ENCODE peak calls at places on chromosome 9, in four cellular contexts. V is mesenchymal stem cell, F is IMR-90, R is trophoblast cell. O is an unnamed sample.

GRCh38 chr9:127974769-127975261 is 6.0 kb downstream of the EEIG1 start:
- DNase-seq in V (no peak), F (no peak), R (no peak), O (peak)

GRCh38 chr9:75912951-75913350 is 22.5 kb downstream of the PCSK5 start:
- DNase-seq in V (no peak), F (no peak), R (peak), O (no peak)

GRCh38 chr9:5832093-5832542 is 799 bp downstream of the ERMP1 start:
- DNase-seq in V (no peak), F (no peak), R (no peak), O (no peak)

GRCh38 chr9:112334319-112334828 is 955 bp upstream of the PTBP3 start:
- DNase-seq in V (peak), F (peak), R (no peak), O (no peak)

GRCh38 chr9:19875291-19875910 is 86.6 kb upstream of the SLC24A2 start:
- DNase-seq in V (no peak), F (no peak), R (peak), O (no peak)

GRCh38 chr9:6968271-6968670 is 210.5 kb downstream of the KDM4C start:
- DNase-seq in V (no peak), F (peak), R (no peak), O (no peak)

GRCh38 chr9:38295751-38296150 is 96.8 kb upstream of the ALDH1B1 start:
- DNase-seq in V (no peak), F (no peak), R (no peak), O (no peak)

GRCh38 chr9:2173170-2173569 is 158.0 kb downstream of the SMARCA2 start:
- DNase-seq in V (no peak), F (no peak), R (no peak), O (no peak)

GRCh38 chr9:14608521-14608920 is 84.7 kb downstream of the ZDHHC21 start:
- DNase-seq in V (no peak), F (no peak), R (no peak), O (no peak)

GRCh38 chr9:75051285-75051684 is 23.2 kb upstream of the CARNMT1 start:
- DNase-seq in V (no peak), F (no peak), R (no peak), O (no peak)

GRCh38 chr9:112203536-112203935 is 28.4 kb upstream of the SUSD1 start:
- DNase-seq in V (peak), F (peak), R (no peak), O (no peak)

GRCh38 chr9:133382507-133383141 is 6.5 kb downstream of the STKLD1 start:
- DNase-seq in V (no peak), F (no peak), R (no peak), O (no peak)

GRCh38 chr9:133380734-133381133 is 4.6 kb downstream of the STKLD1 start:
- DNase-seq in V (no peak), F (no peak), R (no peak), O (no peak)

GRCh38 chr9:133378408-133378962 is 2.3 kb downstream of the STKLD1 start:
- DNase-seq in V (no peak), F (no peak), R (no peak), O (no peak)

GRCh38 chr9:133377721-133378216 is 1.6 kb downstream of the STKLD1 start:
- DNase-seq in V (peak), F (peak), R (no peak), O (no peak)

DNA sequence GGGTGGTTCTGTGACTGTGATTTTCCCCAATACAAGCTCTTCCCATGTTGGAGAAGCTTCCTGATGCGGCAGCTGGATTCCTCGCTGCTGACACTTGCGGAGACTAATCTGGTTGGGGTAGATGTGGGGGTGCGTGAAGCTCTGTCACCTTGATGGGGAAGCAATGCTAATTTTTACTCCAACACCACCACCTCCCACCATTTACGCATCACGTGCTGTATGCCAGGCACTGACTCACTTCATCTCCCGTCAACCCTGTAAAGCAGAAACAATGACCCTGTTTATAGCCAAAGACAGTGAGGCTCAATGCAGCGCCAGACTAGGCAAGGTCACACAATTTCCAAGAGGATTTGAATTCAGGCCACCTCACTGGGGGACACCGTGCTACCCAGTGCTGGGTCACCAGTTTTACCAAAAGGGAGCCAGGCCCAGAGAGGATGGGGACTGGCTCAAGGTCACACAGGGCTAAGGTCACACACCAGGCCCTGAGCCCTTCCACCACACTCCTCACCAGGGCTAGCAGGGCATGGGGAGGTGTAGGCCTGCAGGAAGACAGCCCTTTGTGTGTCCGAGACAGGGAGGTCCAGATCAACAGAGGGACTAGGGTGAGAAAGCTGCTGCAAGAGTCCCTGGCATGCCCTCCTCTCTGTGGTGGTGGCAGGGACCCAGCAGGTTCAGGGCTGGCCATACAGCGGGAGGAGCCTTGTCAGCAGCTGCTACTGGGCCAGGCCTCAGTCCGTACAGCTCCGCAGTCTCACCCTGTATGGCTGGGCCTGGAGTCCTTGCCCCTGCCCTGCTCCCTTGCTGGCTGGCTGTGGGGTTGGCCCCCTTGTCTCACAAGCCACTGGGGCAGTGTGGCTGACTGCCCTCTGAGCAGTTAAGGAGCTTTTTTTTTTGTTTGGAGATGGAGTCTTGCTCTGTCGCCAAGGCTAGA is 3.3 kb downstream of the STKLD1 start:
- DNase-seq in V (no peak), F (no peak), R (no peak), O (no peak)
- H3K14ac ChIP-seq in V (no peak), F (no peak), R (no peak), O (no peak)

GRCh38 chr9:129676287-129676686 is 10.8 kb downstream of the PRRX2 start:
- DNase-seq in V (no peak), F (no peak), R (no peak), O (no peak)

GRCh38 chr9:129676970-129677369 is 11.5 kb downstream of the PRRX2 start:
- DNase-seq in V (no peak), F (no peak), R (no peak), O (no peak)

GRCh38 chr9:129679537-129679936 is 14.1 kb downstream of the PRRX2 start:
- DNase-seq in V (no peak), F (no peak), R (no peak), O (no peak)

GRCh38 chr9:129677456-129677855 is 12.0 kb downstream of the PRRX2 start:
- DNase-seq in V (no peak), F (no peak), R (no peak), O (no peak)

GRCh38 chr9:129678844-129679243 is 13.4 kb downstream of the PRRX2 start:
- DNase-seq in V (no peak), F (no peak), R (no peak), O (no peak)
- H3K14ac ChIP-seq in V (no peak), F (no peak), R (no peak), O (no peak)

DNA sequence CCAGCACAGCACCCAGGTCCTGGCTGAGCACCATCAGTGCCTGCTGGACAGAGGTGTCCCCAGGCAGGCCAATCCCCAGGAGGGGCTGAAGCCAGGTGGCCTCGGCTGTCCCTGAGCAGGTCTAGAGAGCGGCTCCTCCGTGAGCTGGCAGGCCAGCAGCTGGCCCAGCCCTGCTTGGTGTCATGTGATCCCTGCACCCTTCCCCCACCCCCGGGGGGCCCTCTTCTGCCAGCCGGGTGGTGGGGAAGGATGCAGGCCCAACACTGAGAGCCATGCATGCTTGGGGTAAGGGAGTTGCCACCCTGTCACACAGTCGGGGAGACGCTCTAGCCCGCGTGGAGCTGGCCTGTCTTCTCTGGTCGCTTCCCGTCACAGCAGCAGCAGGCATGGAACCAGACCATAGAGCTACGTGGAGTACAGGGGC is 7.1 kb downstream of the RALGDS start:
- DNase-seq in V (no peak), F (peak), R (no peak), O (no peak)
- H3K14ac ChIP-seq in V (peak), F (peak), R (no peak), O (no peak)

DNA sequence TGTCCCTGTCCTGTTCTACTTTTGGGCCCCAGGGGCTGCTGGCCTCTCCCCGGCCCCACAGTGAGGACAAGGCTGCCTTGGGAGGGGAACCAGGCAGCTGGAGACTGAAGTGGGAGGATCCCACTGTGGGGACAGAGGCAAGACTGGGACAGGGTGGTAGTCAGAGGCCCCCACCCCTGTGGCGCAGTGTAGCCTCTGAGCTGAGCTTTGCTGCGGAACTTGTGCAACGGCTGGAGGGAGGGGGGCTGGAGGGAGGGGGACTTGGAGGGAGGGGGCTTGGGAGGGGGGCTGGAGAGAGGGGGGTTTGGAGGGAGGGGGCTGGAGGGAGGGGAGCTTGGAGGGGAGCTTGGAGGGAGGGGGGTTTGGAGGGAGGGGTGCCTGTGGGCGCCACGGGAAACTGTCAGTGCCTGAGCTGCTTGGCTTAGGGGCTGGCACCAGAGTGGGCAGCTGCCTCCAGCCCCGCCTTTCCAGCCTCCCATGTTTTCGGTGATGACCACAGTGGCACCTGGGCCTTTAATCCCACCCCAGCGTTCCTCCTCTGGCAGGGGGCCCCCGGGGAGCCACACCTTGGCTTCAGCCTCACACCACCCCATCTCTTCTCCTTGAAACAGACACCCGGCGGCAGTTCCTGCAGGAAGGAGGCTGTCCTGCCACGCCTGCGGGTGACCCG is 2.3 kb upstream of the FUT7 start:
- DNase-seq in V (no peak), F (no peak), R (no peak), O (no peak)
- H3K14ac ChIP-seq in V (no peak), F (no peak), R (no peak), O (no peak)

DNA sequence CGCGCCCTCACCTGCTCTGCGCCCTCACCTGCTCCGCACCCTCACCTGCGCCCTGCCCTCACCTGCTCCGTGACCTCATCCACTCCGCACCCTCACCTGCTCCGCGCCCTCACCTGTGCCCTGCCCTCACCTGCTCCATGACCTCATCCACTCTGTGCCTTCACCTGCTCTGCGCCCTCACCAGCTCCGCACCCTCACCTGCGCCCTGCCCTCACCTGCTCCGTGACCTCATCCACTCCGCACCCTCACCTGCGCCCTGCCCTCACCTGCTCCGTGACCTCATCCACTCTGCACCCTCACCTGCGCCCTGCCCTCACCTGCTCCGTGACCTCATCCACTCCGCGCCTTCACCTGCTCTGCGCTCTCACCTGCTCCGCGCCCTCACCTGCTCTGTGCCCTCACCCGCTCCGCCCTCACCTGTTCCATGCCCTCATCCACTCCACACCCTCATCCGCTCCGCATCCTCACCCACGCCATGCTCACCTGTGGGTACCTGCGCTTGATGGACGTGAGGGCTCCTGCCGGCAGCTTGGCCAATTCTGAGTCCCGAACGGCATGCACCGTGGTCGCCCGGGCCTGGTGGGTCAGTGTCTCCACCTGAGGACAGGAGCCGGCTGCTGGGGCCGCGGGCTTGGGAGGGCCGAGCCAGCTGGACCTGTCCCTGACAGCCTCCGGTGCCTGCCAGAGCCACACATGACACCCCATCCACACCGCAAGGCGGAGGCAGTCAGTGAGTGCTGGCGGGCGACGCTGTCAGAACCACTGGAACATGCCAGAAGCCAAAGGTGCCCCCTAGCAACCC is 35.6 kb upstream of the NSMF start:
- DNase-seq in V (no peak), F (no peak), R (peak), O (no peak)
- H3K14ac ChIP-seq in V (peak), F (no peak), R (no peak), O (no peak)

GRCh38 chr9:70588381-70588780 is 173.9 kb upstream of the KLF9 start:
- DNase-seq in V (no peak), F (no peak), R (peak), O (no peak)

GRCh38 chr9:70587143-70587710 is 172.8 kb upstream of the KLF9 start:
- DNase-seq in V (peak), F (peak), R (no peak), O (no peak)

GRCh38 chr9:70590264-70590646 is 175.8 kb upstream of the KLF9 start:
- DNase-seq in V (peak), F (peak), R (peak), O (no peak)

GRCh38 chr9:70589571-70590263 is 175.3 kb upstream of the KLF9 start:
- DNase-seq in V (peak), F (peak), R (peak), O (no peak)

DNA sequence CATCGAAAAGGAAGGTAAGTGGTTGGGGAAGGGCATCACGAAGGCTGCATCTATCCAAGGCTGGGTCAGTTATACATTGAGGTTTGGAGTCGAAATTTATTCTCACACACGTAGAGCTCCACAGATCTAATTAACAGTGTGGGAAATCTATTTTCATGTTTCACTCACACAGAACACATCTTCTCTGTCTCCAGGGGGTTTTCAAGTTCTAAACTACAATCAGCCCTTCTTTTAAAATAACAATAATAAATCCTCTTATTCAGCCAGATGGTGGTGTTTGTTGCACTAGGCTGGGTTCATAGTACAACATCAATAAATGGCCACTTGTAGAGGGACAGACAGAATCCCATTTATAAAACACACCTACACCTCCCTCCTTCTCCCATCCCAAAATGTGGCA is 174.5 kb upstream of the KLF9 start:
- DNase-seq in V (no peak), F (no peak), R (no peak), O (no peak)
- H3K14ac ChIP-seq in V (no peak), F (peak), R (no peak), O (no peak)